ENCODE peak calls at places on chromosomes 2 and 18, in four cellular contexts. P, J, D and I are unnamed samples.

GRCh38 chr2:205733082-205733481 is 50.8 kb downstream of the NRP2 start:
- DNase-seq in P (no peak), J (no peak), D (no peak), I (no peak)

GRCh38 chr2:171523969-171524401 is 1.7 kb downstream of the CYBRD1 start:
- DNase-seq in P (no peak), J (no peak), D (no peak), I (peak; percentile 44)

GRCh38 chr2:189142893-189143759 is 36.4 kb downstream of the COL5A2 start:
- DNase-seq in P (no peak), J (peak; percentile 76), D (peak; percentile 62), I (no peak)

GRCh38 chr18:76455015-76455676 is 39.9 kb downstream of the ZNF516 start:
- DNase-seq in P (no peak), J (no peak), D (no peak), I (no peak)

GRCh38 chr2:68796306-68796905 is 61.8 kb downstream of the ARHGAP25 start:
- DNase-seq in P (no peak), J (no peak), D (no peak), I (no peak)

GRCh38 chr2:70328921-70329561 is 27.2 kb upstream of the FAM136A start:
- DNase-seq in P (no peak), J (peak; percentile 65), D (peak; percentile 96), I (peak; percentile 22)

GRCh38 chr18:27378396-27379094 is 193.4 kb upstream of the CHST9 start:
- DNase-seq in P (no peak), J (no peak), D (no peak), I (no peak)

GRCh38 chr2:18630101-18630500 is 40.7 kb upstream of the NT5C1B start:
- DNase-seq in P (no peak), J (no peak), D (no peak), I (no peak)

GRCh38 chr2:239465017-239466001 is 64.5 kb upstream of the HDAC4 start:
- DNase-seq in P (peak; percentile 51), J (no peak), D (no peak), I (no peak)

GRCh38 chr2:221517362-221518121 is 54.6 kb downstream of the EPHA4 start:
- DNase-seq in P (no peak), J (no peak), D (peak; percentile 8), I (no peak)

GRCh38 chr2:2166844-2167243 is 164.2 kb downstream of the MYT1L start:
- DNase-seq in P (no peak), J (no peak), D (no peak), I (no peak)
- TF ChIP-seq POLR2AphosphoS5 in P (no peak), J (no peak), D (no peak), I (no peak)

GRCh38 chr2:144509548-144510205 is 10.2 kb downstream of the ZEB2 start:
- DNase-seq in P (no peak), J (no peak), D (no peak), I (no peak)
- TF ChIP-seq POLR2AphosphoS5 in P (no peak), J (no peak), D (no peak), I (no peak)

GRCh38 chr18:45517181-45517741 is 98.0 kb upstream of the SLC14A2 start:
- DNase-seq in P (no peak), J (no peak), D (no peak), I (no peak)
- TF ChIP-seq POLR2AphosphoS5 in P (peak; percentile 21), J (no peak), D (no peak), I (peak; percentile 8)

DNA sequence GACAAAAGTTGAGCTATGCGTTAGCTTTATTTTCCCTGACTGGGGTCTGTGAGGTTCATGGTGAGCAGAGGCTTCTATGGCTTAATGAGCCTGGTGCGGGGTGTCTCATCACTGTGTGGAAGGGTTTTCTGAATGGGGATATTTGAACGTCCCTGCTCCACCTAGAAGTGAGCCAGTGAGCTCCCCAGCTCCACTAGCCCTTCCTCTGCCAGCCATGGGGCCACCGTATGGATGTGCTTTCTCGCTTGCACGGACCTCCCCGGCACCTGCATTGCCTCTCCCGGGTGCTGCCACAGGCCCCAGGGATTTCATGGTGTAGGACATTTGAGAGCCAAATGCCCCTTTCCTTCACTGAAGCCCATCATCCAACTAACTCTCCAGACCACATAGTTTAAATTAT is 37.8 kb downstream of the CYP26B1 start:
- DNase-seq in P (no peak), J (no peak), D (no peak), I (no peak)
- TF ChIP-seq POLR2AphosphoS5 in P (no peak), J (no peak), D (no peak), I (no peak)

GRCh38 chr2:196163285-196163684 is 8.1 kb downstream of the STK17B start:
- DNase-seq in P (no peak), J (no peak), D (no peak), I (no peak)

GRCh38 chr2:196162586-196163180 is 8.7 kb downstream of the STK17B start:
- DNase-seq in P (no peak), J (no peak), D (no peak), I (no peak)

GRCh38 chr2:196160966-196161365 is 10.4 kb downstream of the STK17B start:
- DNase-seq in P (no peak), J (no peak), D (no peak), I (no peak)

GRCh38 chr2:196159223-196159892 is 12.0 kb downstream of the STK17B start:
- DNase-seq in P (no peak), J (no peak), D (no peak), I (no peak)

DNA sequence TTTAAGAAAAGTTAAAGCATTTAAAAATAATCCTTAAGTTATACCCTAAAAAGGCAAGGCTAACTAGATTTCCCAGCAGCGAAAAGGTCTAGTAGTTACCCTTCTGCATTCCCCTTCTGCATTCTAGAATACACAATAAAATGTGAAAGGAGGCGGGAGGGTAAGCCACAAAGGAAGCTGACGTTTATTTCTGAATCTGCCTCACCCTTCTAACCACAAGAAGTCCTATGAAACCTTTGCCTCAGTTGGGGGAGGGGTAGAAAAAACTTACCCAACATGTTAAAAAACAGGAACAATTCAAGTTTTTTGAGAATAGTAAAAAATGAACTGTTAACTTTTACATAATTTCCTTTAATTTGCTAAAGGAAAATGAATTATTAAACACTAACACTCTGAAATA is 11.3 kb downstream of the STK17B start:
- DNase-seq in P (no peak), J (no peak), D (peak; percentile 57), I (peak; percentile 51)
- TF ChIP-seq POLR2AphosphoS5 in P (peak; percentile 64), J (no peak), D (no peak), I (peak; percentile 73)

GRCh38 chr2:164810843-164811242 is 30.8 kb downstream of the COBLL1 start:
- DNase-seq in P (no peak), J (peak; percentile 96), D (no peak), I (no peak)
- TF ChIP-seq POLR2AphosphoS5 in P (no peak), J (no peak), D (no peak), I (no peak)

DNA sequence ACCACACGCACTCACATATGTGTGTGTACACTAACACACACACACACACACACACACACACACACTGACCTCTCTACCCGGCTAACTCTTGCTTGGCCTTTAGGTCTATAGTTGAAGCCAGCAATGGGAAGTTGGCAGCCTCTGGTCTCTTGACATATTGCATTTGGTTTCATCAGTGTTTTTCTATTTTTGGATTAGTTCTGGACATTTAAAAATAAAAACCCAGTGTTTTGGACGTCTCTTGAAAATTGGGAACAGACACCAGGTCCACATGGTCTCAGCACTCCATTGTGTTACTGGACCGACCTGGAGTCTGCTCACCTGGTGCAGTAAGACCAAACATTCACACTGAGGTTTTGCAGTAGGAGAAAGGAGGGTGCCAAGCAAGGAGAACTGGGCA is 50.4 kb upstream of the AFF3 start:
- DNase-seq in P (no peak), J (no peak), D (no peak), I (no peak)
- TF ChIP-seq POLR2AphosphoS5 in P (no peak), J (no peak), D (no peak), I (no peak)